ENCODE peak calls at places on chromosomes 5 and 9, in four cellular contexts. K, J, V and P are unnamed samples.

GRCh38 chr9:112665347-112665746 is 52.6 kb downstream of the INIP start:
- DNase-seq in K (no peak), J (no peak), V (no peak), P (no peak)

GRCh38 chr5:132971483-132972435 is 8.3 kb upstream of the AFF4 start:
- DNase-seq in K (no peak), J (no peak), V (no peak), P (no peak)

GRCh38 chr9:72579190-72579589 is 57.8 kb downstream of the TMC1 start:
- DNase-seq in K (peak), J (no peak), V (peak), P (peak)

GRCh38 chr9:32004431-32005076 is 379.9 kb upstream of the ACO1 start:
- DNase-seq in K (no peak), J (no peak), V (no peak), P (no peak)

GRCh38 chr9:109118802-109119438 is 827 bp downstream of the TMEM245 start:
- DNase-seq in K (no peak), J (no peak), V (no peak), P (no peak)

GRCh38 chr9:91427873-91428272 is 4.2 kb upstream of the NFIL3 start:
- DNase-seq in K (no peak), J (no peak), V (no peak), P (no peak)

GRCh38 chr9:93097496-93098205 is 1.6 kb downstream of the CARD19 start:
- DNase-seq in K (peak), J (peak), V (no peak), P (peak)

GRCh38 chr9:14868772-14869583 is 41.2 kb downstream of the FREM1 start:
- DNase-seq in K (no peak), J (no peak), V (no peak), P (no peak)

GRCh38 chr9:129141066-129142041 is 30.1 kb downstream of the PTPA start:
- DNase-seq in K (peak), J (peak), V (no peak), P (peak)

GRCh38 chr5:757346-757930 is 27.1 kb downstream of the ZDHHC11B start:
- DNase-seq in K (peak), J (no peak), V (no peak), P (peak)

GRCh38 chr5:146564036-146564762 is 48.2 kb upstream of the GPR151 start:
- DNase-seq in K (no peak), J (no peak), V (no peak), P (no peak)

GRCh38 chr5:40484495-40484894 is 195.2 kb upstream of the PTGER4 start:
- DNase-seq in K (no peak), J (no peak), V (no peak), P (no peak)

GRCh38 chr5:164202338-164202737 is 696.9 kb downstream of the MAT2B start:
- DNase-seq in K (no peak), J (no peak), V (no peak), P (no peak)

GRCh38 chr5:13640270-13640669 is 304.2 kb downstream of the DNAH5 start:
- DNase-seq in K (no peak), J (no peak), V (peak), P (no peak)

GRCh38 chr9:83475741-83476140 is 62.5 kb downstream of the FRMD3 start:
- DNase-seq in K (no peak), J (no peak), V (no peak), P (no peak)

GRCh38 chr9:2055203-2055658 is 40.1 kb downstream of the SMARCA2 start:
- DNase-seq in K (no peak), J (no peak), V (no peak), P (no peak)

GRCh38 chr5:149150457-149150856 is 9.2 kb downstream of the ABLIM3 start:
- DNase-seq in K (no peak), J (no peak), V (no peak), P (no peak)

GRCh38 chr5:16539169-16539666 is 73.6 kb upstream of the ZNF622 start:
- DNase-seq in K (peak), J (no peak), V (peak), P (peak)

GRCh38 chr9:126721531-126722098 is 83.2 kb upstream of the ZBTB43 start:
- DNase-seq in K (no peak), J (peak), V (no peak), P (peak)

GRCh38 chr9:109887079-109887478 is 107.1 kb downstream of the PALM2AKAP2 start:
- DNase-seq in K (no peak), J (no peak), V (no peak), P (no peak)

GRCh38 chr5:172172912-172173591 is 15.0 kb downstream of the STK10 start:
- DNase-seq in K (no peak), J (no peak), V (no peak), P (no peak)

DNA sequence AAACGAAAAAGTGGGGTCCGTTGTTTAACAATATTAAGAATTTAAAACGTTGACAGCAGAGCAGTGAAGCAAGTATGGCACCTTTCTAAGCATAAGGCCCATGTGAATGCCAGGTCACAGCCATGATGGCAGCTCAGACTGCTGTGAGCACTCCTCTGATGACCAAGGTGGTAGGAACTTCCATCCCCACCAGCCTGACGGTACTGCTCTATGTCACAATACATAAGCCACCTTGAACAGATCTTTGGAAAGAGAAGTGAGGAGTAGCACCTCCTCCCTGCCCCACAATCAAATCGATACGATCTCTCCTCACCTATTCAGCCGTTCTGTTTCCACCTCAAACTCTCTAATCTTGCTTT is 105.9 kb downstream of the DCP2 start:
- DNase-seq in K (no peak), J (no peak), V (no peak), P (no peak)
- H3K4me3 ChIP-seq in K (no peak), J (no peak), V (no peak), P (no peak)

GRCh38 chr9:130432362-130432761 is 12.4 kb upstream of the ASS1 start:
- DNase-seq in K (no peak), J (no peak), V (peak), P (no peak)

GRCh38 chr9:130431536-130432303 is 13.0 kb upstream of the ASS1 start:
- DNase-seq in K (no peak), J (no peak), V (no peak), P (no peak)

GRCh38 chr9:130432796-130433167 is 12.0 kb upstream of the ASS1 start:
- DNase-seq in K (no peak), J (no peak), V (no peak), P (no peak)

GRCh38 chr9:130433947-130434262 is 10.9 kb upstream of the ASS1 start:
- DNase-seq in K (no peak), J (no peak), V (no peak), P (no peak)

DNA sequence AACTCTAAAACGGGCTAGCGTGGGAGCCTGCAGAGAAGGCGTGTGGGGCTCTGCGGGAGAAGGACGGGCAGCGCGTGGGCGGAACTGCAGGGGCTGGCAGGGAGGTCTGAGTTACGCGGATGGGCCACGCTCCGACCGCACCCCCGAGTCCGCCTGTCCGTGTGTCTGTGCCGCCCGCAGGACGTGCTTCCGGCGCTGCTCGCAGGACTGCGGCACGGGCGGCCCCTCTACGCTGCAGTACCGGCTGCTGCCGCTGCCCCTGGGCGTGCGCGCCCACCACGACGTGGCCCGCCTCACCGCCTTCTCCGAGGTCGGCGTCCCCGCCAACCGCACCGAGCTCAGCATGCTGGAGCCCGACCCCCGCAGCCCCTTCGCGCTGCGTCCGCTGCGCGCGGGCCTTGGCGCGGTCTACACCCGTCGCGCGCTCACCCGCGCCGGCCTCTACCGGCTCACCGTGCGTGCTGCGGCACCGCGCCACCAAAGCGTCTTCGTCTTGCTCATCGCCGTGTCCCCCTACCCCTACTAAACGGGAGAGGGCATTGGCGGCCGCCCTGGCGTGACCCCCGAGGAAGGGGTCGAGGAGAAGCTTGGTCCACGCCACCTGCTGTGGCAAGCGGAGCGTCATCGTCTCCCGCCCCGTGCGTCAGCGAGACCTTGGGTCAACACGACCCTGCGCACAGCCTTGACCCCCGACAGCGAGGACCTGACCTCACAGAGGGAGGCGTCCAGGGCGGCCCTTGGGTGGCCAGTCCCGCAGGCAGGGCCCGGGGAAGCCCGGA is 11.4 kb upstream of the ASS1 start:
- DNase-seq in K (no peak), J (no peak), V (peak), P (no peak)
- TF ChIP-seq CTCF in K (peak), J (peak), V (peak), P (no peak)

GRCh38 chr9:35075358-35075757 is 2.9 kb upstream of the VCP start:
- DNase-seq in K (no peak), J (no peak), V (no peak), P (peak)

GRCh38 chr9:35076848-35077247 is 2.9 kb downstream of the FANCG start:
- DNase-seq in K (no peak), J (no peak), V (no peak), P (peak)

GRCh38 chr9:35078066-35078465 is 1.7 kb downstream of the FANCG start:
- DNase-seq in K (no peak), J (no peak), V (no peak), P (peak)

GRCh38 chr9:35079041-35079425 is 709 bp downstream of the FANCG start:
- DNase-seq in K (no peak), J (no peak), V (no peak), P (no peak)

GRCh38 chr9:35079426-35080341 is at the start of gene FANCG:
- DNase-seq in K (peak), J (peak), V (peak), P (peak)
- TF ChIP-seq POLR2A in K (peak), J (no peak), V (peak), P (no peak)

GRCh38 chr5:122183098-122183794 is 53.9 kb downstream of the ZNF474 start:
- DNase-seq in K (peak), J (no peak), V (no peak), P (peak)
- H3K4me3 ChIP-seq in K (peak), J (no peak), V (no peak), P (no peak)

DNA sequence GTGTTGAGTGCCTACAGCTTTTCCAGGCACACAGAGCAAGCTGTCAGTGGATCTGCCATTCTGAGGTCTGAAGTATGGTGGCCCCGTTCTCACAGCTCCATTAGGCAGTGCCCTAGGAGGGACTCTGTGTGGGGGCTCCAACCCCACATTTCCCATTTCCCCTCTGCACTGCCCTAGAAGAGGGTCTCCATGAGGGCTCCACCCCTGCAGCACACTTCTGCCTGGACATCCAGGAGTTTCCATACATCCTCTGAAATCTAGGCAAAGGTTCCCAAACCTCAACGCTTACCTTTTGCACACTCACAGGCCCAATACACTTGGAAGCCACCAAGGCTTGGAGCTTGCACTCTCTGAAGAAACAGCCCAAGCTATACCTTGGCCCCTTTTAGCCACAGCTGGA is 131.3 kb downstream of the DEPDC1B start:
- DNase-seq in K (no peak), J (no peak), V (no peak), P (no peak)
- TF ChIP-seq CTCF in K (no peak), J (no peak), V (no peak), P (no peak)

DNA sequence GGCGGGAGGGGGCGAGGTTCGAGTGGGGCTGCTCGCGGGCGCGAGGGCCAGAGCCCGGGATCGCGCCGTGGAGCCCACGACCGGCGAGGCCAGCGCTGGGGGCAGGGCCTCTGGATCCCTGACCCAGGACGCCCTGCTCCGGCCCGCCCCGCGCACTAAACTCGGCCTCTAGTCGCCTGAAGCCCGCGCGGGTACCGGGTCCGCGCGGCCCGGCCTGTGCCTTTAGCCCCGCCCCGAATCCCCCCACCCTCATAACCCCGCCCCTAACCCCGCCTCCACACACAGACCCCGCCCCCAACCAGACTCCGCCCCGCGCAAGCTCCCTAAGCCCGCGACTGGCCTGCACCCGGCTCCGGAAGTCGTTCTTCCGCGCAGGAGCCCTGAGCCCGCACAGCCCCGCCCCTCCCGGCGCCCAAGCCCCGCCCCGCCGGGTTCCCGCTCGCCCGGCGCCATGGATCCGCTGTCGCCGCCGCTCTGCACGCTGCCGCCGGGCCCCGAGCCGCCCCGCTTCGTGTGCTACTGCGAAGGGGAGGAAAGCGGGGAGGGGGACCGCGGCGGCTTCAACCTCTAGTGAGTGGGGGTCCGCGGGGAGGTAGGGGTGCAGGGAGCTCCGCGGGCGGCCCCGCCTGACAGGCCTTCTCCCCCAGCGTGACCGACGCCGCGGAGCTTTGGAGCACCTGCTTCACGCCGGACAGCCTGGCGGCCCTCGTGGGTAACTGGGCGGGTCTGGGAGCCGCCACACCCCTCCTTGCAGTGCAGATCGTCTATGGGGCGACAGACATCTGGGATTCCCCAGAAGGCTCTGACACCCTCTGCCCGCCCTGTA is at the start of gene PAXX:
- DNase-seq in K (peak), J (peak), V (peak), P (peak)
- TF ChIP-seq POLR2A in K (peak), J (no peak), V (peak), P (no peak)